ENCODE peak calls at places on chromosomes 6 and 20, in four cellular contexts. Q is H1, U is HepG2, F is GM12878. B is an unnamed sample.

GRCh38 chr6:134472046-134472445 is 154.1 kb upstream of the SGK1 start:
- DNase-seq in F (no peak), Q (no peak), U (no peak), B (no peak)

GRCh38 chr6:34497411-34497810 is 31.5 kb downstream of the PACSIN1 start:
- DNase-seq in U (no peak), Q (no peak), F (no peak), B (no peak)

GRCh38 chr6:149941583-149942460 is at the start of gene ULBP2:
- DNase-seq in U (no peak), F (no peak), Q (peak), B (peak)

GRCh38 chr6:79134699-79135474 is 56.8 kb upstream of the PHIP start:
- DNase-seq in F (no peak), Q (no peak), U (no peak), B (no peak)

GRCh38 chr6:158361961-158362634 is 49.8 kb downstream of the TULP4 start:
- DNase-seq in Q (no peak), U (no peak), F (no peak), B (no peak)

GRCh38 chr6:57147401-57147800 is 24.7 kb upstream of the BAG2 start:
- DNase-seq in F (no peak), U (no peak), Q (no peak), B (no peak)

GRCh38 chr20:34923414-34923813 is 32.2 kb downstream of the GSS start:
- DNase-seq in Q (no peak), F (no peak), U (no peak), B (no peak)

GRCh38 chr6:100512203-100512862 is 47.6 kb upstream of the SIM1 start:
- DNase-seq in U (no peak), Q (no peak), F (no peak), B (no peak)

GRCh38 chr6:152502421-152503188 is 134.6 kb downstream of the SYNE1 start:
- DNase-seq in Q (no peak), F (no peak), U (no peak), B (no peak)

GRCh38 chr6:170165085-170165484 is 125.8 kb downstream of the DLL1 start:
- DNase-seq in F (no peak), Q (no peak), U (no peak), B (no peak)

GRCh38 chr6:160275511-160276003 is 16.9 kb upstream of the SLC22A2 start:
- DNase-seq in F (no peak), Q (no peak), U (no peak), B (no peak)

GRCh38 chr6:53347250-53347920 is 1.4 kb downstream of the ELOVL5 start:
- DNase-seq in U (no peak), Q (no peak), F (no peak), B (no peak)

GRCh38 chr6:55882731-55883595 is 7.6 kb upstream of the BMP5 start:
- DNase-seq in Q (no peak), F (no peak), U (no peak), B (no peak)

GRCh38 chr6:63936399-63936798 is 300.8 kb downstream of the PHF3 start:
- DNase-seq in F (no peak), U (peak), Q (no peak), B (no peak)

DNA sequence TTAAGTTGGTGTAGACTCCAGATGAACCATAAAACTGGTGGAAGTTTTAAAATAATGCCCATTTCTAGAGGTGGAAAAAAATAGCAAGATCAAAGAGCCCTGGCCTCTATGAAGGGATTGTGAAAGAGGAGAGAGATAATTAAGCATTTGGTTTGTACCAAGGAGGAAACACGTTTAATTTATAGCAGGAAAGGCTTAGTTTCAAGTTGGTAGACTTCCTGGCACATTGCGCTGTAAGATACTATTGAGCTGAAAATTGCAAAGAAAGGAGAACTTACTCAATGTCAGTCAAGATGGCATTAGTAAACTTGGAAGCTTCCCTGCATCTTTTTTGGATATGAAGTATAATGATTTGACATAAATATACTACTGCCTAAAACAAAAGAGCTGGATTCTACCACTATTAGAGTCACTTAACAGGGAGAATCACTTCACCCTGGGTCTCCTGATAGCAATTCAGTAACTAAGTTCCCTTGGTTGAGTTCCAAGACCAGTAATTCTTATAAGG is 24.4 kb downstream of the MARCKS start:
- DNase-seq in Q (no peak), U (no peak), F (no peak), B (no peak)
- TF ChIP-seq MAX in Q (no peak), U (no peak), F (no peak), B (no peak)

DNA sequence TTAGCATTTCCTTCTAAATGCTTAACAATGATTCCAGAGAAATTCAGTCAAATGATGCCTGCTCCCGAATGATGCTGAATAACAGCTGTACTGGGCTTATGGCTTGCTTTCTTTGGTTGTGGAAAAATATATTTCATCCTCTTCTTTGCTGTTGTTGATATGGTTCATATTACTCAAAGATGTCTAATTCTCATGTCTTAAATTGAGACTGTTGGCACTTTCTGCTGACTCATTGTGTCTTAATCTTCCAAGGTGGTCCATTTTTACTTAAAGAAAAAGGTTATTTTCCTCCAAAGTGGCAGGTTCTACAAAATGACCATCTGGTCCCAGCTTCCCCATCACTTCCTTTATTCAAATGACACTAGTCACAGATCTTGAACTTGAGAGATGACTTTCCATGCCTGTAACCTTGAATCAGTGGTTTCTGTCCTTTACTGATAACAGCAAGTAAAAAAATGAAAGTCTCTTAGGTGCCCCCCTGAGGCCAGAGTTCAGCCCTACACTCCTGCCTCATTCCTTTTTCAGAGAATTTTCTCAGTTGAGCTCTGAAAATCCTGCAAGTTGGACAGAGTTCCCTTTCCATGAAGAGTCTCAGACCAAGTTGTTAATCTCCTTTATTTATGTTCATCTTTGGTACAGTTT is 6.9 kb downstream of the SNAP25 start:
- DNase-seq in F (no peak), U (peak), Q (no peak), B (peak)
- H2AFZ ChIP-seq in F (no peak), U (no peak), Q (peak), B (no peak)

GRCh38 chr6:122751291-122751690 is 28.2 kb upstream of the FABP7 start:
- DNase-seq in F (no peak), Q (no peak), U (no peak), B (no peak)
- TF ChIP-seq ATF2 in F (no peak), Q (no peak), U (no peak), B (no peak)

GRCh38 chr6:10612161-10612560 is 82.3 kb downstream of the C6orf52 start:
- DNase-seq in F (no peak), U (no peak), Q (no peak), B (no peak)

GRCh38 chr6:10613077-10613476 is 81.3 kb downstream of the C6orf52 start:
- DNase-seq in Q (no peak), F (no peak), U (peak), B (no peak)

GRCh38 chr6:10609038-10609437 is 85.4 kb downstream of the C6orf52 start:
- DNase-seq in Q (no peak), U (no peak), F (no peak), B (no peak)

GRCh38 chr6:10613693-10614092 is 80.7 kb downstream of the C6orf52 start:
- DNase-seq in U (no peak), F (no peak), Q (no peak), B (no peak)

GRCh38 chr6:10610289-10610688 is 84.1 kb downstream of the C6orf52 start:
- DNase-seq in F (no peak), U (no peak), Q (no peak), B (no peak)
- TF ChIP-seq MAX in F (no peak), U (no peak), Q (no peak), B (no peak)

GRCh38 chr6:131831392-131831791 is 23.6 kb downstream of the ENPP1 start:
- DNase-seq in F (no peak), U (no peak), Q (no peak), B (no peak)
- H2AFZ ChIP-seq in F (no peak), U (no peak), Q (no peak), B (no peak)

DNA sequence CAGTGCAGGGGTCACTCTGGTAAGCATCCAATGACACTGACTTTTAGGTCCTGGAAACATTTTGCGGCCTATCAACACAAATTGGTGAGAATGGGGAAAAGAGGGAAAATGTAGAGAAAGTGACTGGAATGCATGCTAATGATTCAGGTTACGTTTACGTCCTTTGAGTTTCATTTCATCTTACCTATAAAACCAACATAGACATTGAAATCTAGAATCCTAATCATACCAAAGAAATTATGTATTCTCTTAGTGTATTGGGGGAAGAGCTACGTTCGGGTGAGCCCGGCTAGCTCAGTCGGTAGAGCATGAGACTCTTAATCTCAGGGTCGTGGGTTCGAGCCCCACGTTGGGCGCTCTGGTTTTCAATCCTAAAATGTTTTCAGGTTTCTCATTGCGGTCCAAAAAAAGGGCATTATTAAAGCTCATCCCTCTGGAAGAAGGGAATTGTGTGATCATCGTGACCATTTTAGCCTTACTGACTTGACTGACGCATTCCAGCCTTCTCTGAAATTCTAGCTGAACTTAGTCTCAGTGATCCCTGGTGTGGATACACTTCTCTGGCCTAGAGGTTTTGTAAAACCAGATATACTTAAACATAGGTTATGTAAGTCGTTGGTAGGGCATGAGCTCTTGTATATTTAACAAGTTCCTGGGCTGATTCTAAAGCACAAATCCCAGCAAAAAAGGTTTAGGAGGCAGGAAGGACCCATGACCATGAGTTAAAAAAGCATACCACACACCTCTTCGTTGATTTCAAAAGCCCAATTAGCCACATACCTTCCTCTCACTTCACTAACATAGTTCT is 18.3 kb downstream of the HMGN4 start:
- DNase-seq in F (no peak), U (peak), Q (peak), B (peak)
- TF ChIP-seq ATF2 in F (no peak), U (peak), Q (peak), B (no peak)

DNA sequence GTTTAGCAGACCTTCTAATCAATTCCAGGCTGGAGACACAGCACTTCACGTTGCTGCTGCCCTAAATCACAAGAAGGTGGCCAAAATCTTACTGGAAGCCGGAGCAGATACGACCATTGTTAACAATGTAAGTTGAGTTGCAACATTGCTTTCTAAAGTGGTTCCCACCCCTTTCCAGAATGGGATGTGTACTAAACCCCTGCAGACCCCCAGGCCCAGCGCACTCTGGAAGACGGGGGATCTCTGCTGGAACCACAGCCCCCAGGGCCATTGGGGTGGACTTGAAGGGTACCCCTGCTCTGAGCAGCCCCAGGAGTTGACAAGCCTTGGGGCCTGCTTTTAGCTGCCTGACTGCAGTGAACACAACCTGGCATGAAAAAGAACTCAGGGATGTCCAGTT is 22.0 kb downstream of the LYRM2 start:
- DNase-seq in U (no peak), F (no peak), Q (peak), B (no peak)
- TF ChIP-seq MAX in U (no peak), F (no peak), Q (no peak), B (no peak)

GRCh38 chr6:90048191-90048969 is 154.1 kb downstream of the GJA10 start:
- DNase-seq in U (no peak), F (no peak), Q (no peak), B (no peak)
- H2AFZ ChIP-seq in U (no peak), F (no peak), Q (no peak), B (no peak)

GRCh38 chr6:154606457-154606856 is 96.0 kb upstream of the CNKSR3 start:
- DNase-seq in F (peak), U (no peak), Q (no peak), B (no peak)
- TF ChIP-seq ATF2 in F (peak), U (no peak), Q (no peak), B (no peak)

DNA sequence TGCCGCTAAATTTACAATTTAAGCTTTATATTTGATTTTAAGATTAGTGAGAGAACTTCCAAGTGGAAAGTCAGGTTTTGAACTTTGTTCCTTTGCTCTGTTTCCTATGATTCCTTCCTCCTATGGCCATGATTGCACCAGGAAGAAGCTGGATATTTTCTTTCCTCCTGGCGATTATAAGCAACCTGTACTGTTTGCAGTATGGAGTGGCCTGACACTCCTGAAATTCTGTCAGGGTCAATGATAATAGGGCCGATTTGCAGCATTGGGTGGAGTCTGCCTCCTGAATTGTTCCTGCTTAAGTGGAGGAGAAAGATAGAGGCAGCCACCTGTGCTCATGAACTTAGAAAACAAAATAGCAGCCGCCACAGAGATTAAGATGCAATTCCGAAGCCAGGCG is 9.7 kb upstream of the FAM217A start:
- DNase-seq in F (no peak), U (no peak), Q (no peak), B (no peak)
- TF ChIP-seq MAX in F (no peak), U (no peak), Q (no peak), B (no peak)

B was measured in K562.